ENCODE peak calls at places on chromosomes 12 and 14, in five cellular contexts. Q is HTR-8/SVneo, S is amniotic stem cell, X is cardiac fibroblast, M is adipocyte. D is an unnamed sample.

GRCh38 chr12:23133471-23133870 is 508.5 kb downstream of the ETNK1 start:
- DNase-seq in Q (no peak), X (peak), M (no peak), S (no peak), D (no peak)

GRCh38 chr14:62097824-62098223 is 335.6 kb downstream of the SNAPC1 start:
- DNase-seq in X (no peak), S (no peak), M (no peak), Q (no peak), D (no peak)

GRCh38 chr14:105172476-105172875 is 3.9 kb upstream of the JAG2 start:
- DNase-seq in Q (no peak), M (no peak), X (no peak), S (no peak), D (no peak)

GRCh38 chr12:46266382-46266791 is 2.5 kb downstream of the SLC38A1 start:
- DNase-seq in X (peak), Q (no peak), S (peak), M (peak), D (peak)

GRCh38 chr14:71803539-71804260 is 128.5 kb upstream of the RGS6 start:
- DNase-seq in X (peak), S (no peak), M (peak), Q (no peak), D (peak)

GRCh38 chr14:68800361-68800760 is 7.5 kb upstream of the ZFP36L1 start:
- DNase-seq in X (peak), S (no peak), Q (no peak), M (peak), D (peak)

GRCh38 chr12:124696689-124697476 is 129.5 kb upstream of the NCOR2 start:
- DNase-seq in Q (no peak), X (no peak), S (no peak), M (no peak), D (peak)

GRCh38 chr12:130212384-130212783 is 50.1 kb downstream of the FZD10 start:
- DNase-seq in X (no peak), Q (no peak), S (no peak), M (no peak), D (no peak)

GRCh38 chr14:87992720-87993484 is at the start of gene GALC:
- DNase-seq in Q (peak), M (peak), X (peak), S (peak), D (peak)

GRCh38 chr12:58176296-58176869 is 235.0 kb downstream of the ATP23 start:
- DNase-seq in M (no peak), S (no peak), Q (peak), X (peak), D (peak)

GRCh38 chr12:39764944-39765560 is 145.4 kb upstream of the ABCD2 start:
- DNase-seq in X (peak), S (peak), M (peak), Q (no peak), D (peak)

GRCh38 chr12:56151672-56152131 is 685 bp upstream of the MYL6B start:
- DNase-seq in M (peak), X (peak), S (peak), Q (no peak), D (no peak)

GRCh38 chr12:2668816-2669215 is 126.0 kb upstream of the FKBP4 start:
- DNase-seq in X (no peak), Q (no peak), M (no peak), S (no peak), D (no peak)

GRCh38 chr14:20794644-20795369 is 7.8 kb downstream of the RNASE1 start:
- DNase-seq in X (no peak), Q (no peak), S (no peak), M (no peak), D (no peak)

GRCh38 chr12:131114942-131115584 is 161.4 kb downstream of the ADGRD1 start:
- DNase-seq in Q (no peak), X (no peak), M (no peak), S (no peak), D (peak)

GRCh38 chr14:29085546-29085945 is 319.0 kb downstream of the FOXG1 start:
- DNase-seq in X (peak), M (no peak), S (no peak), Q (no peak), D (peak)

GRCh38 chr12:14601692-14602091 is 34.0 kb upstream of the PLBD1 start:
- DNase-seq in S (no peak), M (no peak), X (no peak), Q (no peak), D (no peak)

GRCh38 chr14:76867536-76868452 is 41.6 kb downstream of the LRRC74A start:
- DNase-seq in Q (no peak), X (no peak), M (no peak), S (no peak), D (no peak)

GRCh38 chr14:92386165-92386564 is 63.2 kb downstream of the SLC24A4 start:
- DNase-seq in M (no peak), X (no peak), S (no peak), Q (no peak), D (no peak)

GRCh38 chr12:93440043-93440835 is 1.5 kb downstream of the UBE2N start:
- DNase-seq in M (peak), Q (no peak), S (peak), X (peak), D (no peak)